ENCODE peak calls at places on chromosomes 13 and 19, in ten cellular contexts. B is epithelial cell of esophagus; S is CD8-positive, alpha-beta T cell; A is A549; X is GM12864; N is lower lobe of right lung; R is omental fat pad; U is cardiac fibroblast; C is progenitor cell of endocrine pancreas; I is body of pancreas. M is an unnamed sample.
A peak's percentile ranks its signal among the peaks of the same experiment; 100 is the strongest.

GRCh38 chr19:6278051-6278450 is 1.7 kb downstream of the MLLT1 start:
- DNase-seq in C (no peak), N (no peak), U (no peak), R (no peak), B (no peak), S (no peak), X (no peak), I (no peak), A (no peak), M (no peak)

GRCh38 chr13:38872693-38873092 is 117.9 kb downstream of the STOML3 start:
- DNase-seq in X (peak; percentile 7), B (peak; percentile 65), U (peak; percentile 46), C (peak; percentile 37), A (peak; percentile 9), S (peak; percentile 29), N (peak; percentile 47), R (no peak), I (peak; percentile 72), M (peak; percentile 57)

GRCh38 chr13:34019870-34020269 is 201.9 kb downstream of the RFC3 start:
- DNase-seq in R (no peak), X (no peak), U (no peak), I (no peak), S (no peak), N (no peak), C (no peak), A (no peak), B (no peak), M (no peak)

GRCh38 chr19:54646331-54646841 is 16.1 kb downstream of the LILRB1 start:
- DNase-seq in A (no peak), B (no peak), S (no peak), X (no peak), U (no peak), N (no peak), I (no peak), R (no peak), C (no peak), M (no peak)

GRCh38 chr13:75788494-75788991 is 152.4 kb downstream of the LMO7 start:
- DNase-seq in A (no peak), S (no peak), X (no peak), U (peak; percentile 83), C (no peak), R (no peak), B (no peak), I (no peak), N (no peak), M (no peak)

GRCh38 chr19:45152504-45153338 is 8.1 kb downstream of the NKPD1 start:
- DNase-seq in U (peak; percentile 66), I (peak; percentile 67), S (peak; percentile 41), A (no peak), X (no peak), C (no peak), B (peak; percentile 48), R (no peak), N (peak; percentile 66), M (peak; percentile 75)

GRCh38 chr19:47063874-47064273 is 15.4 kb upstream of the TMEM160 start:
- DNase-seq in A (no peak), S (no peak), N (no peak), I (no peak), X (no peak), C (no peak), B (no peak), R (no peak), U (no peak), M (no peak)

GRCh38 chr19:18744019-18744418 is 47.1 kb downstream of the COMP start:
- DNase-seq in N (no peak), X (no peak), B (no peak), C (no peak), I (no peak), U (no peak), R (no peak), A (no peak), S (no peak), M (no peak)

GRCh38 chr19:17137417-17137816 is 61.8 kb downstream of the MYO9B start:
- DNase-seq in I (peak; percentile 26), U (no peak), X (no peak), S (no peak), C (no peak), N (peak; percentile 72), A (no peak), R (no peak), B (no peak), M (no peak)

GRCh38 chr13:20684535-20684934 is 19.0 kb upstream of the IL17D start:
- DNase-seq in C (no peak), U (no peak), A (no peak), S (no peak), I (no peak), B (no peak), X (no peak), R (no peak), N (no peak), M (no peak)

GRCh38 chr19:35327642-35328041 is 1.3 kb upstream of the CD22 start:
- DNase-seq in R (no peak), U (no peak), S (no peak), A (peak; percentile 55), N (no peak), I (no peak), C (no peak), X (no peak), B (no peak), M (no peak)
- TF ChIP-seq CTCF in R (no peak), U (no peak), S (no peak), A (peak; percentile 30), N (no peak), I (no peak), C (peak; percentile 27), X (peak; percentile 42), B (peak; percentile 13), M (peak; percentile 54)

GRCh38 chr13:99266827-99267226 is 8.6 kb upstream of the GPR18 start:
- DNase-seq in X (no peak), I (no peak), U (no peak), R (no peak), B (no peak), S (no peak), N (no peak), A (no peak), C (no peak), M (no peak)

GRCh38 chr13:99267927-99268326 is 9.7 kb upstream of the GPR18 start:
- DNase-seq in N (no peak), R (no peak), S (no peak), C (no peak), I (no peak), U (no peak), X (no peak), A (no peak), B (no peak), M (no peak)

GRCh38 chr13:99264053-99264452 is 5.9 kb upstream of the GPR18 start:
- DNase-seq in S (no peak), X (no peak), R (no peak), A (no peak), I (no peak), B (no peak), C (no peak), N (no peak), U (no peak), M (no peak)

GRCh38 chr13:99265162-99265822 is 7.1 kb upstream of the GPR18 start:
- DNase-seq in I (no peak), A (no peak), N (no peak), B (no peak), S (no peak), C (no peak), X (no peak), R (no peak), U (no peak), M (no peak)

DNA sequence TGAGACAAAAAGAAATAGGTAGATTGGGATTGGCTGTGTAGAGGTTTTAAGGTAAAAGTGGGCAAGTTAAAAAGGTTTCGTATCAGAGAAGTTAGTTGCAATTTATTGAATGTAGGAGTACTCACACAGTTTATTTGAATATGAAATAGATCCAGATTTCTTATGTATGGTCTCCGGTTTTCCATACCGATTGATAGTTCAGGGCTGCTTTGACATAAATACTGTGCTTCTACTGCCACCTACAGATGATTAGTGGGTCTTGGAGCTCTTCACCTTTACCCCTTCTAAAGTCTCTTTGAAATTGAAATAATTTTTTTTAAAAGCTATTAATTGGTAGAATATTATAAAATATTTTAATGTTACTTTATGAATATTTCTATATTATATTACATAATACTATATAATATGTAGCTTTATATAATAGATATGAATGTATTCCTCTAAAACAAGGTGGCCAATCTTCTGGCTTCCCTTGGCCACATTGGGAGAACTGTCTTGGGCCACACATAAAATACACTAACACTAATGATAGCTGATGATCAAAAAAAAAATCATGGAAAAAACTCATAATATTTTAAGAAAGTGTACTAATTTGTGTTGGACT is 7.7 kb upstream of the GPR18 start:
- DNase-seq in B (peak; percentile 69), U (peak; percentile 68), N (no peak), X (no peak), C (no peak), I (no peak), R (no peak), S (no peak), A (peak; percentile 18), M (peak; percentile 24)
- TF ChIP-seq CTCF in B (peak; percentile 65), U (peak; percentile 56), N (peak; percentile 64), X (peak; percentile 56), C (peak; percentile 70), I (no peak), R (no peak), S (peak; percentile 99), A (peak; percentile 60), M (peak; percentile 60)

GRCh38 chr13:72562686-72563085 is 164.7 kb downstream of the MZT1 start:
- DNase-seq in C (no peak), A (no peak), B (no peak), R (no peak), N (no peak), S (no peak), I (no peak), U (no peak), X (no peak), M (no peak)

GRCh38 chr13:72570019-72570418 is 157.4 kb downstream of the MZT1 start:
- DNase-seq in X (peak; percentile 5), N (no peak), C (no peak), U (no peak), A (no peak), B (no peak), R (no peak), I (no peak), S (no peak), M (no peak)

GRCh38 chr13:72567566-72567965 is 159.9 kb downstream of the MZT1 start:
- DNase-seq in A (no peak), B (no peak), I (no peak), R (no peak), U (no peak), N (no peak), C (no peak), X (no peak), S (no peak), M (no peak)

GRCh38 chr13:72561791-72562190 is 165.6 kb downstream of the MZT1 start:
- DNase-seq in C (no peak), R (no peak), X (no peak), N (no peak), U (no peak), S (no peak), A (no peak), B (no peak), I (no peak), M (no peak)

GRCh38 chr13:72565893-72566292 is 161.5 kb downstream of the MZT1 start:
- DNase-seq in S (no peak), A (no peak), N (no peak), B (peak; percentile 54), X (no peak), C (no peak), U (peak; percentile 33), I (no peak), R (no peak), M (no peak)
- TF ChIP-seq CTCF in S (no peak), A (peak; percentile 44), N (peak; percentile 44), B (peak; percentile 65), X (peak; percentile 38), C (peak; percentile 86), U (peak; percentile 51), I (no peak), R (no peak), M (peak; percentile 53)

GRCh38 chr19:39345956-39346355 is 3.7 kb downstream of the SAMD4B start:
- DNase-seq in R (no peak), B (no peak), N (no peak), I (no peak), A (no peak), X (no peak), U (no peak), C (no peak), S (no peak), M (no peak)
- TF ChIP-seq CTCF in R (no peak), B (no peak), N (no peak), I (no peak), A (no peak), X (peak; percentile 2), U (no peak), C (peak; percentile 24), S (no peak), M (no peak)

M was measured in GM13977.